ENCODE peak calls at places on chromosomes 11 and 22, in four cellular contexts. B, Z, V and X are unnamed samples.

GRCh38 chr22:45428391-45429385 is 15.2 kb downstream of the RIBC2 start:
- DNase-seq in V (no peak), Z (no peak), B (no peak), X (no peak)

GRCh38 chr11:57798905-57799559 is 37.4 kb downstream of the CTNND1 start:
- DNase-seq in B (peak; percentile 98), Z (no peak), V (peak; percentile 94), X (peak; percentile 89)

GRCh38 chr11:34052036-34052607 is 591 bp downstream of the CAPRIN1 start:
- DNase-seq in B (peak; percentile 84), V (peak; percentile 64), Z (peak; percentile 96), X (no peak)

GRCh38 chr11:63908631-63909491 is 8.1 kb downstream of the RCOR2 start:
- DNase-seq in B (no peak), V (no peak), Z (no peak), X (no peak)

GRCh38 chr11:1028291-1028540 is 8.3 kb downstream of the MUC6 start:
- DNase-seq in V (no peak), Z (no peak), B (no peak), X (no peak)

GRCh38 chr11:29336727-29337212 is 680.1 kb downstream of the KCNA4 start:
- DNase-seq in V (no peak), Z (no peak), B (no peak), X (no peak)

GRCh38 chr11:106467486-106467885 is 390.0 kb downstream of the AASDHPPT start:
- DNase-seq in V (no peak), Z (no peak), B (no peak), X (no peak)

GRCh38 chr11:61702701-61703312 is 22.6 kb downstream of the DAGLA start:
- DNase-seq in Z (no peak), B (no peak), V (no peak), X (no peak)

GRCh38 chr11:16871368-16871767 is 132.9 kb downstream of the C11orf58 start:
- DNase-seq in B (no peak), Z (no peak), V (no peak), X (no peak)

GRCh38 chr11:120839846-120840402 is 184.0 kb upstream of the TBCEL start:
- DNase-seq in V (no peak), Z (no peak), B (no peak), X (no peak)

GRCh38 chr11:120832609-120833221 is 191.2 kb upstream of the TBCEL start:
- DNase-seq in B (no peak), V (no peak), Z (no peak), X (no peak)

GRCh38 chr11:120834686-120835225 is 189.1 kb upstream of the TBCEL start:
- DNase-seq in V (no peak), Z (no peak), B (no peak), X (no peak)

GRCh38 chr11:120839201-120839600 is 184.7 kb upstream of the TBCEL start:
- DNase-seq in Z (no peak), B (no peak), V (no peak), X (no peak)

DNA sequence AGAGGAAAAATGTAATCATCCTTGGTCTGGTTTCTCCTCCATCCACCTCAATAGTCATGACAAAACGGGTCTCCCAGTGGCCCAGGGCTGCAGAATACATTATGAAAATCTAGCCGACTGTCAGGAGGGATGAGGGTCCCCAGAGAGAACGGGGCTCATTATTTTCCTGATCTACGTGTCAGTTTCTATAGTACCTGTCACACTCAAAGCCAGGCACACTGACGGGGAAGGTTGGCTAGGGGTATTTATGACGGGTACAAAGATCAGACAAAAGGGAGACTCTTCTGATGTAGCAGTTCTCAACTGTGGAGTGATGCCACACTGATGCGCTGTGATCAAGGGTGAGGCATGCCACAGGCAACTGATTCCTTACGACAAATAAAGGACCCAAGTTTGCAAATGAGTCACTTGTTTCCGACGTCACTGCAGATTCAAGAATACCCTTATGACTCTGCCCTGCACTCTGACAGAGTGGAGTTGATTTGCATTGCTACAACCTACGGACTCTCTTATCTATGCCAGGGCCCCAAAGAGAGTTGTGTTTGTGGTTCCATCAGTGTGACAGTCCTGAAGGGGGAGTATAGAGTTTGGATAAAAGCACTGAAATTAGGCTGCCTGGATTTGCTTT is 188.2 kb upstream of the TBCEL start:
- DNase-seq in B (no peak), Z (no peak), V (no peak), X (no peak)
- H3K9ac ChIP-seq in B (no peak overlapping the region), Z (no peak overlapping the region), V (no peak overlapping the region), X (no peak overlapping the region)

DNA sequence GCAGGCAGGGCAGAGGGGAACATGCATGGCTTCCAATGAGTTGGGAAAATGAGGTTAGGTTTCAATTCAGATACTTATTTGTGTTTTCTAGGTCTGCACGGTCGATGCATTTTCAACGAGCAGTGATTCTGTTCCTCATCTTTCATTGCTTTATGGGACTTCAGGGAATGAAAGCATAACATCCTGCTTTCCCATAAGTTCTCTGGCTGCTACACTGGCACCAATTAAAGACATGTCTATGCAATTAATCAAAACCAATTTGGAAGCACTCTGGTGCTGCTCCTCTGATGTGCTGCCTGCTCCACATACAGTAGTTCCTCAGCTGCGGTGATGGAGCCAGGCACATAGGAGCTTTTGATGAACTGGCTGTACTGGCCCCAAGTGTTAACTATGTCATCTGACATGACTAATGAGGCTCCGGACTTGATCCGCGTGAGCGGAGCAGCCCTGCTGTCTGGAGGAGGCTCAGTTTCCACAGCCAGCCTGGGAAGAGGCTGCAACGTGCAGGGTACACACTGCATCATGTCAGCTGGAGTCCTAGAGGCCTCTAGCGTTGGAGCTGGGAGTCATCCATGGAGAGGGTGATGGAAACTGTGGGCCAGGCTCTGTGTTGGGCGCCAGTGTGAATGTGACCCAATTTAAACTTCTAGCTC is 29.8 kb downstream of the GVQW3 start:
- DNase-seq in V (no peak), Z (no peak), B (no peak), X (no peak)
- H3K9ac ChIP-seq in V (no peak overlapping the region), Z (no peak overlapping the region), B (no peak overlapping the region), X (no peak overlapping the region)

GRCh38 chr11:21429401-21429800 is 760.0 kb downstream of the NELL1 start:
- DNase-seq in V (no peak), Z (no peak), B (no peak), X (no peak)
- H3K9ac ChIP-seq in V (no peak overlapping the region), Z (no peak overlapping the region), B (no peak overlapping the region), X (no peak overlapping the region)

GRCh38 chr22:27746918-27747317 is 54.6 kb downstream of the MN1 start:
- DNase-seq in B (no peak), Z (no peak), V (no peak), X (no peak)

GRCh38 chr22:27749597-27750225 is 51.8 kb downstream of the MN1 start:
- DNase-seq in V (no peak), Z (no peak), B (peak; percentile 29), X (no peak)

GRCh38 chr22:27750866-27751265 is 50.7 kb downstream of the MN1 start:
- DNase-seq in Z (no peak), B (no peak), V (no peak), X (no peak)

GRCh38 chr22:27747396-27748256 is 53.9 kb downstream of the MN1 start:
- DNase-seq in V (no peak), Z (no peak), B (no peak), X (no peak)

GRCh38 chr22:27748355-27749168 is 53.0 kb downstream of the MN1 start:
- DNase-seq in V (no peak), B (peak; percentile 76), Z (no peak), X (no peak)
- H3K9ac ChIP-seq in V (no peak overlapping the region), B (peak overlapping the region; percentile 15), Z (no peak overlapping the region), X (peak overlapping the region; percentile 45)

GRCh38 chr11:44351006-44351660 is 41.2 kb upstream of the ALX4 start:
- DNase-seq in B (no peak), V (no peak), Z (no peak), X (no peak)
- H3K9ac ChIP-seq in B (no peak overlapping the region), V (no peak overlapping the region), Z (no peak overlapping the region), X (no peak overlapping the region)

GRCh38 chr11:67468509-67468834 is 579 bp downstream of the TMEM134 start:
- DNase-seq in V (no peak), B (no peak), Z (no peak), X (no peak)

GRCh38 chr11:67468056-67468455 is 995 bp downstream of the TMEM134 start:
- DNase-seq in V (no peak), B (peak; percentile 92), Z (peak; percentile 19), X (no peak)

GRCh38 chr11:67466367-67466766 is 2.7 kb downstream of the TMEM134 start:
- DNase-seq in Z (no peak), B (no peak), V (no peak), X (no peak)

GRCh38 chr11:67468835-67469811 is at the start of gene TMEM134:
- DNase-seq in B (peak; percentile 80), V (peak; percentile 82), Z (peak; percentile 98), X (no peak)

GRCh38 chr11:67466962-67467771 is 1.9 kb downstream of the TMEM134 start:
- DNase-seq in V (no peak), Z (no peak), B (no peak), X (no peak)
- H3K9ac ChIP-seq in V (peak overlapping the region; percentile 95), Z (no peak overlapping the region), B (no peak overlapping the region), X (peak overlapping the region; percentile 68)